ENCODE peak calls at places on chromosomes 1 and 21, in six cellular contexts. T is GM23338; C is T-helper 17 cell; M is activated CD8-positive, alpha-beta memory T cell treated with anti-CD3 and anti-CD28 coated beads, Interleukin-2, amount 10 ng/mL, durations not matched to agents 7 days and 5 days; G is stimulated activated CD4-positive, alpha-beta T cell treated with anti-CD3 and anti-CD28 coated beads, Interleukin-1b, Interleukin-23, amount 100 ng/mL, for 24 hours; F is cerebellum. Y is an unnamed sample.
A peak's percentile ranks its signal among the peaks of the same experiment; 100 is the strongest.

GRCh38 chr1:47444317-47444577 is 6.4 kb downstream of the FOXD2 start:
- DNase-seq in T (no peak), C (no peak), M (no peak), G (no peak), F (no peak), Y (no peak)

GRCh38 chr1:172662464-172663109 is 3.7 kb downstream of the FASLG start:
- DNase-seq in T (no peak), C (peak; percentile 42), M (peak; percentile 97), G (peak; percentile 68), F (no peak), Y (no peak)

GRCh38 chr21:39681845-39682244 is 63.1 kb upstream of the IGSF5 start:
- DNase-seq in T (no peak), C (no peak), M (no peak), G (no peak), F (no peak), Y (no peak)

GRCh38 chr1:166673722-166674121 is 165.6 kb upstream of the POGK start:
- DNase-seq in T (no peak), C (no peak), M (no peak), G (no peak), F (no peak), Y (no peak)

GRCh38 chr1:231694081-231694443 is 67.5 kb downstream of the DISC1 start:
- DNase-seq in T (no peak), C (no peak), M (no peak), G (no peak), F (peak; percentile 17), Y (peak; percentile 34)

GRCh38 chr1:212536586-212536985 is 72.0 kb upstream of the ATF3 start:
- DNase-seq in T (no peak), C (no peak), M (no peak), G (no peak), F (no peak), Y (no peak)

GRCh38 chr1:68202239-68202832 is 30.0 kb downstream of the WLS start:
- DNase-seq in T (no peak), C (no peak), M (no peak), G (no peak), F (no peak), Y (peak; percentile 8)

GRCh38 chr1:81111818-81112217 is 688.9 kb upstream of the ADGRL2 start:
- DNase-seq in T (no peak), C (no peak), M (no peak), G (no peak), F (no peak), Y (no peak)

GRCh38 chr1:209675567-209676154 is 449 bp downstream of the G0S2 start:
- DNase-seq in T (peak; percentile 54), C (no peak), M (no peak), G (no peak), F (peak; percentile 45), Y (no peak)

GRCh38 chr1:33583567-33583966 is 111.1 kb downstream of the ZSCAN20 start:
- DNase-seq in T (no peak), C (no peak), M (no peak), G (no peak), F (peak; percentile 6), Y (no peak)

GRCh38 chr1:246907472-246907871 is 24.3 kb downstream of the AHCTF1 start:
- DNase-seq in T (peak; percentile 66), C (no peak), M (no peak), G (no peak), F (no peak), Y (peak; percentile 45)

GRCh38 chr1:65688215-65688566 is 104.5 kb upstream of the PDE4B start:
- DNase-seq in T (no peak), C (no peak), M (no peak), G (no peak), F (no peak), Y (no peak)

GRCh38 chr1:212782422-212783154 is 9.0 kb downstream of the NSL1 start:
- DNase-seq in T (peak; percentile 45), C (no peak), M (no peak), G (no peak), F (peak; percentile 10), Y (peak; percentile 10)

GRCh38 chr1:221166559-221167318 is 287.5 kb downstream of the HLX start:
- DNase-seq in T (no peak), C (no peak), M (no peak), G (no peak), F (no peak), Y (no peak)

GRCh38 chr1:8572106-8572505 is 245.3 kb downstream of the RERE start:
- DNase-seq in T (no peak), C (no peak), M (no peak), G (no peak), F (no peak), Y (no peak)

GRCh38 chr1:234997201-234998173 is 131.2 kb downstream of the TOMM20 start:
- DNase-seq in T (no peak), C (no peak), M (no peak), G (no peak), F (peak; percentile 92), Y (peak; percentile 91)

GRCh38 chr1:99457381-99458165 is 188.3 kb upstream of the PALMD start:
- DNase-seq in T (no peak), C (no peak), M (no peak), G (no peak), F (no peak), Y (no peak)

GRCh38 chr1:231419738-231420298 is 2.3 kb downstream of the EGLN1 start:
- DNase-seq in T (no peak), C (no peak), M (no peak), G (no peak), F (no peak), Y (no peak)

GRCh38 chr1:160209656-160210046 is 4.5 kb downstream of the PEA15 start:
- DNase-seq in T (peak; percentile 50), C (no peak), M (peak; percentile 38), G (no peak), F (peak; percentile 92), Y (no peak)

GRCh38 chr1:109781807-109782206 is 18.1 kb upstream of the EPS8L3 start:
- DNase-seq in T (no peak), C (no peak), M (no peak), G (no peak), F (no peak), Y (no peak)

GRCh38 chr1:235990376-235990795 is 74.5 kb downstream of the NID1 start:
- DNase-seq in T (no peak), C (no peak), M (no peak), G (no peak), F (no peak), Y (no peak)

GRCh38 chr1:27049607-27050006 is 37.0 kb upstream of the TENT5B start:
- DNase-seq in T (peak; percentile 86), C (no peak), M (no peak), G (no peak), F (no peak), Y (no peak)

GRCh38 chr1:14561014-14561693 is 37.3 kb upstream of the KAZN start:
- DNase-seq in T (no peak), C (no peak), M (no peak), G (no peak), F (no peak), Y (no peak)

GRCh38 chr1:202029171-202029665 is 18.8 kb downstream of the ELF3 start:
- DNase-seq in T (no peak), C (no peak), M (no peak), G (no peak), F (no peak), Y (peak; percentile 76)

GRCh38 chr1:115838805-115839705 is 1.9 kb downstream of the NHLH2 start:
- DNase-seq in T (peak; percentile 85), C (no peak), M (no peak), G (no peak), F (peak; percentile 57), Y (peak; percentile 18)

GRCh38 chr1:63326473-63327380 is 4.4 kb downstream of the FOXD3 start:
- DNase-seq in T (peak; percentile 65), C (no peak), M (no peak), G (no peak), F (no peak), Y (no peak)

GRCh38 chr1:24186993-24187790 is at the start of gene IFNLR1:
- DNase-seq in T (peak; percentile 90), C (peak; percentile 72), M (peak; percentile 85), G (peak; percentile 48), F (peak; percentile 60), Y (peak; percentile 71)

GRCh38 chr1:78145105-78145580 is 99.4 kb downstream of the GIPC2 start:
- DNase-seq in T (peak; percentile 72), C (no peak), M (peak; percentile 67), G (peak; percentile 13), F (peak; percentile 19), Y (peak; percentile 48)

GRCh38 chr1:170533331-170533730 is 1.4 kb downstream of the GORAB start:
- DNase-seq in T (no peak), C (no peak), M (no peak), G (no peak), F (no peak), Y (no peak)

GRCh38 chr1:156126043-156126700 is 11.7 kb downstream of the LMNA start:
- DNase-seq in T (peak; percentile 91), C (peak; percentile 60), M (peak; percentile 83), G (no peak), F (no peak), Y (no peak)

GRCh38 chr1:170145691-170146676 is at the start of gene NTMT2:
- DNase-seq in T (peak; percentile 84), C (no peak), M (no peak), G (no peak), F (no peak), Y (peak; percentile 94)

GRCh38 chr1:62082456-62083363 is 111.9 kb upstream of the L1TD1 start:
- DNase-seq in T (peak; percentile 76), C (no peak), M (peak; percentile 55), G (peak; percentile 12), F (peak; percentile 41), Y (no peak)

Y was measured in COR-L47.